ENCODE peak calls at places on chromosomes 7 and 10, in seven cellular contexts. One of them, this sample, is unnamed.

GRCh38 chr10:13681095-13681494 is 94.3 kb downstream of the PRPF18 start:
- DNase-seq in astrocyte: no peak
- DNase-seq in Karpas-422: no peak
- DNase-seq in prostate gland: peak; percentile 37
- DNase-seq in stomach: no peak
- DNase-seq in left ventricle myocardium inferior: no peak
- DNase-seq in mesendoderm: no peak
- DNase-seq in this sample: no peak

GRCh38 chr10:86102031-86102430 is 264.6 kb downstream of the GRID1 start:
- DNase-seq in astrocyte: no peak
- DNase-seq in Karpas-422: no peak
- DNase-seq in prostate gland: no peak
- DNase-seq in stomach: no peak
- DNase-seq in left ventricle myocardium inferior: no peak
- DNase-seq in mesendoderm: no peak
- DNase-seq in this sample: no peak

GRCh38 chr10:71035511-71036278 is 147.3 kb upstream of the PCBD1 start:
- DNase-seq in astrocyte: no peak
- DNase-seq in Karpas-422: peak; percentile 45
- DNase-seq in prostate gland: no peak
- DNase-seq in stomach: no peak
- DNase-seq in left ventricle myocardium inferior: no peak
- DNase-seq in mesendoderm: no peak
- DNase-seq in this sample: no peak

GRCh38 chr7:140035400-140036223 is 27.1 kb downstream of the PARP12 start:
- DNase-seq in astrocyte: peak; percentile 61
- DNase-seq in Karpas-422: no peak
- DNase-seq in prostate gland: no peak
- DNase-seq in stomach: no peak
- DNase-seq in left ventricle myocardium inferior: no peak
- DNase-seq in mesendoderm: peak; percentile 10
- DNase-seq in this sample: no peak

GRCh38 chr10:89171996-89172395 is 35.1 kb downstream of the CH25H start:
- DNase-seq in astrocyte: no peak
- DNase-seq in Karpas-422: no peak
- DNase-seq in prostate gland: no peak
- DNase-seq in stomach: no peak
- DNase-seq in left ventricle myocardium inferior: no peak
- DNase-seq in mesendoderm: no peak
- DNase-seq in this sample: no peak

GRCh38 chr7:130277763-130278643 is 11.3 kb downstream of the CPA2 start:
- DNase-seq in astrocyte: peak; percentile 60
- DNase-seq in Karpas-422: no peak
- DNase-seq in prostate gland: no peak
- DNase-seq in stomach: peak; percentile 49
- DNase-seq in left ventricle myocardium inferior: peak; percentile 39
- DNase-seq in mesendoderm: peak; percentile 76
- DNase-seq in this sample: no peak

GRCh38 chr10:93437946-93438795 is 44.0 kb downstream of the MYOF start:
- DNase-seq in astrocyte: peak; percentile 82
- DNase-seq in Karpas-422: no peak
- DNase-seq in prostate gland: no peak
- DNase-seq in stomach: no peak
- DNase-seq in left ventricle myocardium inferior: no peak
- DNase-seq in mesendoderm: peak; percentile 97
- DNase-seq in this sample: no peak

GRCh38 chr7:127264219-127264618 is 11.5 kb upstream of the GRM8 start:
- DNase-seq in astrocyte: no peak
- DNase-seq in Karpas-422: no peak
- DNase-seq in prostate gland: no peak
- DNase-seq in stomach: no peak
- DNase-seq in left ventricle myocardium inferior: no peak
- DNase-seq in mesendoderm: no peak
- DNase-seq in this sample: no peak

GRCh38 chr7:114825423-114825951 is 96.4 kb upstream of the MDFIC start:
- DNase-seq in astrocyte: no peak
- DNase-seq in Karpas-422: no peak
- DNase-seq in prostate gland: no peak
- DNase-seq in stomach: no peak
- DNase-seq in left ventricle myocardium inferior: no peak
- DNase-seq in mesendoderm: peak; percentile 98
- DNase-seq in this sample: peak; percentile 64

GRCh38 chr10:77637986-77638765 is 568 bp upstream of the KCNMA1 start:
- DNase-seq in astrocyte: peak; percentile 60
- DNase-seq in Karpas-422: peak; percentile 81
- DNase-seq in prostate gland: no peak
- DNase-seq in stomach: no peak
- DNase-seq in left ventricle myocardium inferior: no peak
- DNase-seq in mesendoderm: peak; percentile 43
- DNase-seq in this sample: no peak

GRCh38 chr7:81264116-81264515 is 345.3 kb upstream of the SEMA3C start:
- DNase-seq in astrocyte: no peak
- DNase-seq in Karpas-422: no peak
- DNase-seq in prostate gland: no peak
- DNase-seq in stomach: peak; percentile 31
- DNase-seq in left ventricle myocardium inferior: no peak
- DNase-seq in mesendoderm: no peak
- DNase-seq in this sample: no peak

GRCh38 chr10:20986049-20986448 is 88.9 kb upstream of the NEBL start:
- DNase-seq in astrocyte: no peak
- DNase-seq in Karpas-422: no peak
- DNase-seq in prostate gland: no peak
- DNase-seq in stomach: no peak
- DNase-seq in left ventricle myocardium inferior: no peak
- DNase-seq in mesendoderm: no peak
- DNase-seq in this sample: no peak

DNA sequence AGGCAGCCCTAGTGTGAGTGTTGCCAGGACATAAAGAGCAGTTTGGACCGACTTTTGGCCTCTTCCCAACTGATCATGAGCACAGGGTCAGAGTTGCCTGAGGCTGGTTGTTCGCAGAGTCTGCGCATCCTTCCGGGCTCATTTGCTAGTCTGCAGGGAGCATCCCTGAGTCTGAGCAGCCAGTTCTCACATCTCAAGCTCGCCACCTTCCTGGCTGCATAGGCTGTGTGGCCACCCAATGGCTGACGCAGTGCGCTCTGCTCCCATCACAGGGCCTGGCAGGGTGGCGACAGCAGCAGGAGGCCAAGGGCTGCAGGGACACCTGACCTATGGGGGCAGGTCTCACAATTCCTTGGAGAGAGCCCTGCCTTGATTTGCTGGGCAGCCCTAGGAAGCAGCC is 5.0 kb downstream of the GAD2 start:
- DNase-seq in astrocyte: no peak
- DNase-seq in Karpas-422: no peak
- DNase-seq in prostate gland: no peak
- DNase-seq in stomach: no peak
- DNase-seq in left ventricle myocardium inferior: no peak
- DNase-seq in mesendoderm: peak; percentile 38
- DNase-seq in this sample: no peak
- H3K27me3 ChIP-seq in astrocyte: peaks cover 43% of the 10 kb centered on the region
- H3K27me3 ChIP-seq in Karpas-422: no peaks in the 10 kb centered on the region
- H3K27me3 ChIP-seq in prostate gland: peaks cover 26% of the 10 kb centered on the region
- H3K27me3 ChIP-seq in stomach: peaks cover 42% of the 10 kb centered on the region
- H3K27me3 ChIP-seq in left ventricle myocardium inferior: peaks cover 99% of the 10 kb centered on the region
- H3K27me3 ChIP-seq in mesendoderm: peaks cover 31% of the 10 kb centered on the region
- H3K27me3 ChIP-seq in this sample: peaks cover 48% of the 10 kb centered on the region

DNA sequence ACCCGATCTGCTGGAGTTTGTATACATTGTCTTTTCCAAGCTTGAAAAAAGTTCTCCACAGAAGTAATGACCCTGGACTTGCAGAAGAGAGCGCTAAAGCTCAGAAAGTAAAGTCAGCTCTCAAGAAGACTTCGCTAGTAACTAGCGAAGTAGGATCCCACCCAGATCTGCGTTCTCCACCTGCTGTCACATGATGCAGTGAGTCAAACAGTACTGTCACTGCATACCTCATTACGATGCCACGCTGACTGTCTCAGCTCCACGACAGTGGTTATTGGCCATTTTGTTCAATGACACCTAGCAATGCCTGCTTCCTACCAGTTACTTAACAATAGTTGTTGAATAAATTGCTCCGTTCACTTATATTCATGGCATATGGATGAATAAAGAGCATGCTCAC is 29.7 kb upstream of the SEC61G start:
- DNase-seq in astrocyte: peak; percentile 81
- DNase-seq in Karpas-422: peak; percentile 53
- DNase-seq in prostate gland: peak; percentile 49
- DNase-seq in stomach: no peak
- DNase-seq in left ventricle myocardium inferior: no peak
- DNase-seq in mesendoderm: peak; percentile 92
- DNase-seq in this sample: no peak
- H3K27me3 ChIP-seq in astrocyte: no peaks in the 10 kb centered on the region
- H3K27me3 ChIP-seq in Karpas-422: no peaks in the 10 kb centered on the region
- H3K27me3 ChIP-seq in prostate gland: no peaks in the 10 kb centered on the region
- H3K27me3 ChIP-seq in stomach: no peaks in the 10 kb centered on the region
- H3K27me3 ChIP-seq in left ventricle myocardium inferior: peaks cover 14% of the 10 kb centered on the region
- H3K27me3 ChIP-seq in mesendoderm: no peaks in the 10 kb centered on the region
- H3K27me3 ChIP-seq in this sample: peaks cover 2% of the 10 kb centered on the region

GRCh38 chr10:100707261-100707848 is 38.0 kb upstream of the PAX2 start:
- DNase-seq in astrocyte: no peak
- DNase-seq in Karpas-422: no peak
- DNase-seq in prostate gland: no peak
- DNase-seq in stomach: no peak
- DNase-seq in left ventricle myocardium inferior: no peak
- DNase-seq in mesendoderm: no peak
- DNase-seq in this sample: no peak

GRCh38 chr10:100705139-100705538 is 40.2 kb upstream of the PAX2 start:
- DNase-seq in astrocyte: no peak
- DNase-seq in Karpas-422: no peak
- DNase-seq in prostate gland: no peak
- DNase-seq in stomach: no peak
- DNase-seq in left ventricle myocardium inferior: no peak
- DNase-seq in mesendoderm: no peak
- DNase-seq in this sample: no peak

GRCh38 chr10:100710151-100710871 is 35.1 kb upstream of the PAX2 start:
- DNase-seq in astrocyte: no peak
- DNase-seq in Karpas-422: no peak
- DNase-seq in prostate gland: no peak
- DNase-seq in stomach: no peak
- DNase-seq in left ventricle myocardium inferior: no peak
- DNase-seq in mesendoderm: peak; percentile 17
- DNase-seq in this sample: no peak

GRCh38 chr10:100709655-100710054 is 35.7 kb upstream of the PAX2 start:
- DNase-seq in astrocyte: no peak
- DNase-seq in Karpas-422: no peak
- DNase-seq in prostate gland: no peak
- DNase-seq in stomach: no peak
- DNase-seq in left ventricle myocardium inferior: no peak
- DNase-seq in mesendoderm: no peak
- DNase-seq in this sample: no peak

GRCh38 chr10:100709146-100709545 is 36.2 kb upstream of the PAX2 start:
- DNase-seq in astrocyte: no peak
- DNase-seq in Karpas-422: no peak
- DNase-seq in prostate gland: no peak
- DNase-seq in stomach: no peak
- DNase-seq in left ventricle myocardium inferior: no peak
- DNase-seq in mesendoderm: no peak
- DNase-seq in this sample: no peak
- H3K27me3 ChIP-seq in astrocyte: peaks cover 54% of the 10 kb centered on the region
- H3K27me3 ChIP-seq in Karpas-422: no peaks in the 10 kb centered on the region
- H3K27me3 ChIP-seq in prostate gland: peaks cover 33% of the 10 kb centered on the region
- H3K27me3 ChIP-seq in stomach: peaks cover 72% of the 10 kb centered on the region
- H3K27me3 ChIP-seq in left ventricle myocardium inferior: peaks cover 100% of the 10 kb centered on the region
- H3K27me3 ChIP-seq in mesendoderm: peaks cover 47% of the 10 kb centered on the region
- H3K27me3 ChIP-seq in this sample: peaks cover 16% of the 10 kb centered on the region

GRCh38 chr7:90239050-90239449 is 5.9 kb upstream of the CFAP69 start:
- DNase-seq in astrocyte: no peak
- DNase-seq in Karpas-422: no peak
- DNase-seq in prostate gland: no peak
- DNase-seq in stomach: no peak
- DNase-seq in left ventricle myocardium inferior: no peak
- DNase-seq in mesendoderm: no peak
- DNase-seq in this sample: no peak

GRCh38 chr7:90236890-90237289 is 8.1 kb upstream of the CFAP69 start:
- DNase-seq in astrocyte: no peak
- DNase-seq in Karpas-422: no peak
- DNase-seq in prostate gland: no peak
- DNase-seq in stomach: no peak
- DNase-seq in left ventricle myocardium inferior: no peak
- DNase-seq in mesendoderm: no peak
- DNase-seq in this sample: no peak

GRCh38 chr7:90238017-90238416 is 7.0 kb upstream of the CFAP69 start:
- DNase-seq in astrocyte: no peak
- DNase-seq in Karpas-422: no peak
- DNase-seq in prostate gland: no peak
- DNase-seq in stomach: no peak
- DNase-seq in left ventricle myocardium inferior: no peak
- DNase-seq in mesendoderm: no peak
- DNase-seq in this sample: no peak

GRCh38 chr7:90239625-90240228 is 5.2 kb upstream of the CFAP69 start:
- DNase-seq in astrocyte: no peak
- DNase-seq in Karpas-422: no peak
- DNase-seq in prostate gland: no peak
- DNase-seq in stomach: no peak
- DNase-seq in left ventricle myocardium inferior: no peak
- DNase-seq in mesendoderm: no peak
- DNase-seq in this sample: no peak

GRCh38 chr7:90238583-90238982 is 6.4 kb upstream of the CFAP69 start:
- DNase-seq in astrocyte: no peak
- DNase-seq in Karpas-422: no peak
- DNase-seq in prostate gland: no peak
- DNase-seq in stomach: no peak
- DNase-seq in left ventricle myocardium inferior: no peak
- DNase-seq in mesendoderm: no peak
- DNase-seq in this sample: no peak
- H3K27me3 ChIP-seq in astrocyte: peaks cover 1% of the 10 kb centered on the region
- H3K27me3 ChIP-seq in Karpas-422: no peaks in the 10 kb centered on the region
- H3K27me3 ChIP-seq in prostate gland: no peaks in the 10 kb centered on the region
- H3K27me3 ChIP-seq in stomach: no peaks in the 10 kb centered on the region
- H3K27me3 ChIP-seq in left ventricle myocardium inferior: no peaks in the 10 kb centered on the region
- H3K27me3 ChIP-seq in mesendoderm: no peaks in the 10 kb centered on the region
- H3K27me3 ChIP-seq in this sample: peaks cover 9% of the 10 kb centered on the region

GRCh38 chr7:45242698-45243097 is 85.1 kb downstream of the RAMP3 start:
- DNase-seq in astrocyte: no peak
- DNase-seq in Karpas-422: no peak
- DNase-seq in prostate gland: no peak
- DNase-seq in stomach: no peak
- DNase-seq in left ventricle myocardium inferior: no peak
- DNase-seq in mesendoderm: no peak
- DNase-seq in this sample: no peak
- H3K27me3 ChIP-seq in astrocyte: peaks cover 5% of the 10 kb centered on the region
- H3K27me3 ChIP-seq in Karpas-422: no peaks in the 10 kb centered on the region
- H3K27me3 ChIP-seq in prostate gland: peaks cover 5% of the 10 kb centered on the region
- H3K27me3 ChIP-seq in stomach: peaks cover 20% of the 10 kb centered on the region
- H3K27me3 ChIP-seq in left ventricle myocardium inferior: peaks cover 48% of the 10 kb centered on the region
- H3K27me3 ChIP-seq in mesendoderm: no peaks in the 10 kb centered on the region
- H3K27me3 ChIP-seq in this sample: peaks cover 23% of the 10 kb centered on the region

GRCh38 chr7:151186640-151187408 is at the start of gene ASB10:
- DNase-seq in astrocyte: no peak
- DNase-seq in Karpas-422: no peak
- DNase-seq in prostate gland: no peak
- DNase-seq in stomach: no peak
- DNase-seq in left ventricle myocardium inferior: peak; percentile 55
- DNase-seq in mesendoderm: no peak
- DNase-seq in this sample: no peak
- H3K27me3 ChIP-seq in astrocyte: peaks cover 21% of the 10 kb centered on the region
- H3K27me3 ChIP-seq in Karpas-422: no peaks in the 10 kb centered on the region
- H3K27me3 ChIP-seq in prostate gland: no peaks in the 10 kb centered on the region
- H3K27me3 ChIP-seq in stomach: no peaks in the 10 kb centered on the region
- H3K27me3 ChIP-seq in left ventricle myocardium inferior: peaks cover 11% of the 10 kb centered on the region
- H3K27me3 ChIP-seq in mesendoderm: no peaks in the 10 kb centered on the region
- H3K27me3 ChIP-seq in this sample: peaks cover 2% of the 10 kb centered on the region